ENCODE peak calls at places on chromosome 20, in ten cellular contexts. One of them, this sample, is unnamed.

GRCh38 chr20:43846516-43846905 is 68.1 kb upstream of the TOX2 start:
- DNase-seq in pancreas: no peak
- DNase-seq in PC-3: no peak
- DNase-seq in H4: no peak
- DNase-seq in endodermal cell: no peak
- DNase-seq in AG08396: no peak
- DNase-seq in GF-D8: no peak
- DNase-seq in hypothalamus: no peak
- DNase-seq in nucleus accumbens: no peak
- DNase-seq in HS-5: no peak
- DNase-seq in this sample: no peak

GRCh38 chr20:57291003-57291402 is 24.6 kb upstream of the BMP7 start:
- DNase-seq in pancreas: no peak
- DNase-seq in PC-3: peak
- DNase-seq in H4: no peak
- DNase-seq in endodermal cell: peak
- DNase-seq in AG08396: no peak
- DNase-seq in GF-D8: no peak
- DNase-seq in hypothalamus: no peak
- DNase-seq in nucleus accumbens: no peak
- DNase-seq in HS-5: no peak
- DNase-seq in this sample: no peak

GRCh38 chr20:50794181-50794845 is 548 bp upstream of the BCAS4 start:
- DNase-seq in pancreas: no peak
- DNase-seq in PC-3: no peak
- DNase-seq in H4: no peak
- DNase-seq in endodermal cell: no peak
- DNase-seq in AG08396: no peak
- DNase-seq in GF-D8: peak
- DNase-seq in hypothalamus: no peak
- DNase-seq in nucleus accumbens: no peak
- DNase-seq in HS-5: no peak
- DNase-seq in this sample: no peak

GRCh38 chr20:53402233-53403005 is 191.2 kb downstream of the ZNF217 start:
- DNase-seq in pancreas: no peak
- DNase-seq in PC-3: no peak
- DNase-seq in H4: no peak
- DNase-seq in endodermal cell: no peak
- DNase-seq in AG08396: no peak
- DNase-seq in GF-D8: no peak
- DNase-seq in hypothalamus: no peak
- DNase-seq in nucleus accumbens: no peak
- DNase-seq in HS-5: no peak
- DNase-seq in this sample: no peak

GRCh38 chr20:9093203-9093962 is 24.5 kb downstream of the PLCB4 start:
- DNase-seq in pancreas: no peak
- DNase-seq in PC-3: no peak
- DNase-seq in H4: no peak
- DNase-seq in endodermal cell: no peak
- DNase-seq in AG08396: no peak
- DNase-seq in GF-D8: no peak
- DNase-seq in hypothalamus: no peak
- DNase-seq in nucleus accumbens: no peak
- DNase-seq in HS-5: no peak
- DNase-seq in this sample: no peak

GRCh38 chr20:19815553-19815991 is 57.5 kb downstream of the RIN2 start:
- DNase-seq in pancreas: no peak
- DNase-seq in PC-3: peak
- DNase-seq in H4: peak
- DNase-seq in endodermal cell: no peak
- DNase-seq in AG08396: peak
- DNase-seq in GF-D8: no peak
- DNase-seq in hypothalamus: no peak
- DNase-seq in nucleus accumbens: no peak
- DNase-seq in HS-5: peak
- DNase-seq in this sample: peak

GRCh38 chr20:1185781-1186334 is 1.1 kb upstream of the TMEM74B start:
- DNase-seq in pancreas: peak
- DNase-seq in PC-3: peak
- DNase-seq in H4: peak
- DNase-seq in endodermal cell: peak
- DNase-seq in AG08396: peak
- DNase-seq in GF-D8: peak
- DNase-seq in hypothalamus: peak
- DNase-seq in nucleus accumbens: no peak
- DNase-seq in HS-5: no peak
- DNase-seq in this sample: peak

GRCh38 chr20:59153355-59153681 is 10.3 kb upstream of the ZNF831 start:
- DNase-seq in pancreas: no peak
- DNase-seq in PC-3: no peak
- DNase-seq in H4: no peak
- DNase-seq in endodermal cell: peak
- DNase-seq in AG08396: no peak
- DNase-seq in GF-D8: no peak
- DNase-seq in hypothalamus: peak
- DNase-seq in nucleus accumbens: peak
- DNase-seq in HS-5: no peak
- DNase-seq in this sample: no peak

GRCh38 chr20:33515569-33516216 is 25.8 kb downstream of the CBFA2T2 start:
- DNase-seq in pancreas: no peak
- DNase-seq in PC-3: peak
- DNase-seq in H4: no peak
- DNase-seq in endodermal cell: no peak
- DNase-seq in AG08396: no peak
- DNase-seq in GF-D8: no peak
- DNase-seq in hypothalamus: no peak
- DNase-seq in nucleus accumbens: no peak
- DNase-seq in HS-5: no peak
- DNase-seq in this sample: peak

GRCh38 chr20:9660236-9660868 is 146.0 kb downstream of the LAMP5 start:
- DNase-seq in pancreas: no peak
- DNase-seq in PC-3: peak
- DNase-seq in H4: no peak
- DNase-seq in endodermal cell: peak
- DNase-seq in AG08396: peak
- DNase-seq in GF-D8: no peak
- DNase-seq in hypothalamus: no peak
- DNase-seq in nucleus accumbens: no peak
- DNase-seq in HS-5: no peak
- DNase-seq in this sample: peak

GRCh38 chr20:31871602-31871954 is 1.1 kb downstream of the TTLL9 start:
- DNase-seq in pancreas: no peak
- DNase-seq in PC-3: no peak
- DNase-seq in H4: no peak
- DNase-seq in endodermal cell: no peak
- DNase-seq in AG08396: no peak
- DNase-seq in GF-D8: no peak
- DNase-seq in hypothalamus: no peak
- DNase-seq in nucleus accumbens: no peak
- DNase-seq in HS-5: no peak
- DNase-seq in this sample: no peak

GRCh38 chr20:3658708-3659491 is 4.3 kb downstream of the GFRA4 start:
- DNase-seq in pancreas: no peak
- DNase-seq in PC-3: no peak
- DNase-seq in H4: no peak
- DNase-seq in endodermal cell: no peak
- DNase-seq in AG08396: no peak
- DNase-seq in GF-D8: no peak
- DNase-seq in hypothalamus: no peak
- DNase-seq in nucleus accumbens: no peak
- DNase-seq in HS-5: no peak
- DNase-seq in this sample: peak

GRCh38 chr20:36219671-36220220 is 16.5 kb upstream of the AAR2 start:
- DNase-seq in pancreas: no peak
- DNase-seq in PC-3: no peak
- DNase-seq in H4: no peak
- DNase-seq in endodermal cell: no peak
- DNase-seq in AG08396: no peak
- DNase-seq in GF-D8: no peak
- DNase-seq in hypothalamus: no peak
- DNase-seq in nucleus accumbens: no peak
- DNase-seq in HS-5: no peak
- DNase-seq in this sample: no peak

GRCh38 chr20:24160563-24161355 is 172.2 kb upstream of the GGTLC1 start:
- DNase-seq in pancreas: peak
- DNase-seq in PC-3: peak
- DNase-seq in H4: peak
- DNase-seq in endodermal cell: peak
- DNase-seq in AG08396: peak
- DNase-seq in GF-D8: no peak
- DNase-seq in hypothalamus: peak
- DNase-seq in nucleus accumbens: peak
- DNase-seq in HS-5: no peak
- DNase-seq in this sample: peak

GRCh38 chr20:24951536-24952047 is 2.5 kb downstream of the CST7 start:
- DNase-seq in pancreas: no peak
- DNase-seq in PC-3: no peak
- DNase-seq in H4: no peak
- DNase-seq in endodermal cell: peak
- DNase-seq in AG08396: no peak
- DNase-seq in GF-D8: peak
- DNase-seq in hypothalamus: no peak
- DNase-seq in nucleus accumbens: no peak
- DNase-seq in HS-5: no peak
- DNase-seq in this sample: no peak

GRCh38 chr20:33832113-33832853 is 21.1 kb downstream of the CHMP4B start:
- DNase-seq in pancreas: no peak
- DNase-seq in PC-3: no peak
- DNase-seq in H4: no peak
- DNase-seq in endodermal cell: no peak
- DNase-seq in AG08396: no peak
- DNase-seq in GF-D8: no peak
- DNase-seq in hypothalamus: peak
- DNase-seq in nucleus accumbens: peak
- DNase-seq in HS-5: no peak
- DNase-seq in this sample: no peak

GRCh38 chr20:19212524-19213502 is at the start of gene SLC24A3:
- DNase-seq in pancreas: peak
- DNase-seq in PC-3: peak
- DNase-seq in H4: peak
- DNase-seq in endodermal cell: peak
- DNase-seq in AG08396: peak
- DNase-seq in GF-D8: no peak
- DNase-seq in hypothalamus: peak
- DNase-seq in nucleus accumbens: peak
- DNase-seq in HS-5: no peak
- DNase-seq in this sample: peak

GRCh38 chr20:45105317-45105716 is 4.4 kb upstream of the KCNS1 start:
- DNase-seq in pancreas: no peak
- DNase-seq in PC-3: peak
- DNase-seq in H4: no peak
- DNase-seq in endodermal cell: no peak
- DNase-seq in AG08396: no peak
- DNase-seq in GF-D8: no peak
- DNase-seq in hypothalamus: no peak
- DNase-seq in nucleus accumbens: no peak
- DNase-seq in HS-5: no peak
- DNase-seq in this sample: no peak

GRCh38 chr20:6714202-6714800 is 53.2 kb upstream of the BMP2 start:
- DNase-seq in pancreas: no peak
- DNase-seq in PC-3: peak
- DNase-seq in H4: no peak
- DNase-seq in endodermal cell: no peak
- DNase-seq in AG08396: no peak
- DNase-seq in GF-D8: no peak
- DNase-seq in hypothalamus: no peak
- DNase-seq in nucleus accumbens: no peak
- DNase-seq in HS-5: no peak
- DNase-seq in this sample: peak

GRCh38 chr20:36629719-36630340 is 16.2 kb downstream of the SLA2 start:
- DNase-seq in pancreas: no peak
- DNase-seq in PC-3: no peak
- DNase-seq in H4: no peak
- DNase-seq in endodermal cell: no peak
- DNase-seq in AG08396: no peak
- DNase-seq in GF-D8: no peak
- DNase-seq in hypothalamus: no peak
- DNase-seq in nucleus accumbens: no peak
- DNase-seq in HS-5: no peak
- DNase-seq in this sample: no peak

GRCh38 chr20:32648761-32649615 is 24.8 kb downstream of the C20orf203 start:
- DNase-seq in pancreas: no peak
- DNase-seq in PC-3: peak
- DNase-seq in H4: no peak
- DNase-seq in endodermal cell: peak
- DNase-seq in AG08396: no peak
- DNase-seq in GF-D8: peak
- DNase-seq in hypothalamus: no peak
- DNase-seq in nucleus accumbens: no peak
- DNase-seq in HS-5: no peak
- DNase-seq in this sample: peak

GRCh38 chr20:10668677-10669368 is 5.0 kb downstream of the JAG1 start:
- DNase-seq in pancreas: no peak
- DNase-seq in PC-3: no peak
- DNase-seq in H4: no peak
- DNase-seq in endodermal cell: no peak
- DNase-seq in AG08396: no peak
- DNase-seq in GF-D8: no peak
- DNase-seq in hypothalamus: no peak
- DNase-seq in nucleus accumbens: no peak
- DNase-seq in HS-5: no peak
- DNase-seq in this sample: peak

GRCh38 chr20:46131396-46131795 is 13.3 kb downstream of the CD40 start:
- DNase-seq in pancreas: peak
- DNase-seq in PC-3: no peak
- DNase-seq in H4: peak
- DNase-seq in endodermal cell: no peak
- DNase-seq in AG08396: no peak
- DNase-seq in GF-D8: no peak
- DNase-seq in hypothalamus: no peak
- DNase-seq in nucleus accumbens: no peak
- DNase-seq in HS-5: no peak
- DNase-seq in this sample: no peak

GRCh38 chr20:33373735-33374605 is 27.3 kb downstream of the CDK5RAP1 start:
- DNase-seq in pancreas: no peak
- DNase-seq in PC-3: peak
- DNase-seq in H4: peak
- DNase-seq in endodermal cell: no peak
- DNase-seq in AG08396: peak
- DNase-seq in GF-D8: no peak
- DNase-seq in hypothalamus: no peak
- DNase-seq in nucleus accumbens: no peak
- DNase-seq in HS-5: no peak
- DNase-seq in this sample: peak

GRCh38 chr20:35320396-35321126 is 28.3 kb upstream of the FAM83C start:
- DNase-seq in pancreas: no peak
- DNase-seq in PC-3: peak
- DNase-seq in H4: peak
- DNase-seq in endodermal cell: no peak
- DNase-seq in AG08396: peak
- DNase-seq in GF-D8: no peak
- DNase-seq in hypothalamus: no peak
- DNase-seq in nucleus accumbens: no peak
- DNase-seq in HS-5: no peak
- DNase-seq in this sample: peak

GRCh38 chr20:35291654-35292503 is at the start of gene FAM83C:
- DNase-seq in pancreas: no peak
- DNase-seq in PC-3: no peak
- DNase-seq in H4: no peak
- DNase-seq in endodermal cell: no peak
- DNase-seq in AG08396: no peak
- DNase-seq in GF-D8: no peak
- DNase-seq in hypothalamus: no peak
- DNase-seq in nucleus accumbens: no peak
- DNase-seq in HS-5: no peak
- DNase-seq in this sample: no peak

GRCh38 chr20:39785252-39785917 is 823.2 kb downstream of the DHX35 start:
- DNase-seq in pancreas: no peak
- DNase-seq in PC-3: no peak
- DNase-seq in H4: no peak
- DNase-seq in endodermal cell: no peak
- DNase-seq in AG08396: no peak
- DNase-seq in GF-D8: no peak
- DNase-seq in hypothalamus: no peak
- DNase-seq in nucleus accumbens: no peak
- DNase-seq in HS-5: no peak
- DNase-seq in this sample: no peak

GRCh38 chr20:54028276-54029011 is 42.0 kb downstream of the BCAS1 start:
- DNase-seq in pancreas: no peak
- DNase-seq in PC-3: no peak
- DNase-seq in H4: no peak
- DNase-seq in endodermal cell: no peak
- DNase-seq in AG08396: no peak
- DNase-seq in GF-D8: no peak
- DNase-seq in hypothalamus: peak
- DNase-seq in nucleus accumbens: peak
- DNase-seq in HS-5: no peak
- DNase-seq in this sample: no peak